ENCODE peak calls at places on chromosomes 4 and X, in seven cellular contexts. One of them, this sample, is unnamed. For H3K9me3, the result is how much of the 10 kb centered on the place peaks cover.

GRCh38 chr4:68373513-68373912 is 23.6 kb upstream of the YTHDC1 start:
- DNase-seq in cardiac muscle cell: peak
- DNase-seq in neuronal stem cell: peak
- DNase-seq in right lobe of liver: peak
- DNase-seq in fibroblast of lung: peak
- DNase-seq in endodermal cell: peak
- DNase-seq in GM23248: peak
- DNase-seq in this sample: peak

GRCh38 chr4:38131371-38132139 is 171.4 kb downstream of the PTTG2 start:
- DNase-seq in endodermal cell: peak
- DNase-seq in cardiac muscle cell: peak
- DNase-seq in fibroblast of lung: no peak
- DNase-seq in GM23248: no peak
- DNase-seq in right lobe of liver: no peak
- DNase-seq in neuronal stem cell: peak
- DNase-seq in this sample: no peak

GRCh38 chrX:107154787-107155620 is 36.4 kb upstream of the RBM41 start:
- DNase-seq in fibroblast of lung: peak
- DNase-seq in neuronal stem cell: no peak
- DNase-seq in cardiac muscle cell: no peak
- DNase-seq in GM23248: peak
- DNase-seq in right lobe of liver: no peak
- DNase-seq in endodermal cell: peak
- DNase-seq in this sample: no peak

GRCh38 chr4:54658321-54659093 is 750 bp downstream of the KIT start:
- DNase-seq in endodermal cell: peak
- DNase-seq in neuronal stem cell: peak
- DNase-seq in GM23248: peak
- DNase-seq in right lobe of liver: peak
- DNase-seq in fibroblast of lung: peak
- DNase-seq in cardiac muscle cell: peak
- DNase-seq in this sample: peak

GRCh38 chr4:14264437-14264836 is 636.9 kb upstream of the BOD1L1 start:
- DNase-seq in cardiac muscle cell: peak
- DNase-seq in GM23248: peak
- DNase-seq in fibroblast of lung: peak
- DNase-seq in neuronal stem cell: no peak
- DNase-seq in endodermal cell: peak
- DNase-seq in right lobe of liver: no peak
- DNase-seq in this sample: no peak

GRCh38 chr4:165606465-165607205 is 227.8 kb downstream of the CPE start:
- DNase-seq in GM23248: no peak
- DNase-seq in neuronal stem cell: no peak
- DNase-seq in right lobe of liver: no peak
- DNase-seq in fibroblast of lung: no peak
- DNase-seq in endodermal cell: no peak
- DNase-seq in cardiac muscle cell: no peak
- DNase-seq in this sample: no peak

GRCh38 chrX:135512508-135513139 is 7.8 kb upstream of the INTS6L start:
- DNase-seq in endodermal cell: no peak
- DNase-seq in GM23248: no peak
- DNase-seq in fibroblast of lung: no peak
- DNase-seq in neuronal stem cell: no peak
- DNase-seq in cardiac muscle cell: no peak
- DNase-seq in right lobe of liver: no peak
- DNase-seq in this sample: no peak

GRCh38 chr4:152382057-152382785 is 153.7 kb downstream of the FBXW7 start:
- DNase-seq in neuronal stem cell: no peak
- DNase-seq in right lobe of liver: no peak
- DNase-seq in fibroblast of lung: peak
- DNase-seq in cardiac muscle cell: peak
- DNase-seq in GM23248: peak
- DNase-seq in endodermal cell: no peak
- DNase-seq in this sample: no peak

GRCh38 chrX:156002517-156002916 is 5.0 kb downstream of the IL9R start:
- DNase-seq in right lobe of liver: no peak
- DNase-seq in GM23248: peak
- DNase-seq in endodermal cell: no peak
- DNase-seq in neuronal stem cell: no peak
- DNase-seq in cardiac muscle cell: no peak
- DNase-seq in fibroblast of lung: no peak
- DNase-seq in this sample: no peak

GRCh38 chrX:48487362-48487785 is 11.4 kb downstream of the FTSJ1 start:
- DNase-seq in endodermal cell: no peak
- DNase-seq in neuronal stem cell: no peak
- DNase-seq in GM23248: peak
- DNase-seq in fibroblast of lung: peak
- DNase-seq in cardiac muscle cell: peak
- DNase-seq in right lobe of liver: peak
- DNase-seq in this sample: no peak

GRCh38 chr4:182215171-182215570 is 28.0 kb upstream of the TENM3 start:
- DNase-seq in fibroblast of lung: no peak
- DNase-seq in neuronal stem cell: no peak
- DNase-seq in right lobe of liver: no peak
- DNase-seq in endodermal cell: no peak
- DNase-seq in GM23248: peak
- DNase-seq in cardiac muscle cell: no peak
- DNase-seq in this sample: no peak

GRCh38 chr4:155906554-155907247 is 3.2 kb downstream of the TDO2 start:
- DNase-seq in right lobe of liver: no peak
- DNase-seq in neuronal stem cell: no peak
- DNase-seq in fibroblast of lung: peak
- DNase-seq in cardiac muscle cell: peak
- DNase-seq in GM23248: peak
- DNase-seq in endodermal cell: no peak
- DNase-seq in this sample: no peak

GRCh38 chr4:137283737-137284136 is 248.6 kb downstream of the PCDH18 start:
- DNase-seq in GM23248: peak
- DNase-seq in cardiac muscle cell: peak
- DNase-seq in neuronal stem cell: no peak
- DNase-seq in fibroblast of lung: peak
- DNase-seq in endodermal cell: no peak
- DNase-seq in right lobe of liver: no peak
- DNase-seq in this sample: no peak

GRCh38 chr4:123444298-123444731 is 47.7 kb downstream of the SPRY1 start:
- DNase-seq in neuronal stem cell: peak
- DNase-seq in GM23248: no peak
- DNase-seq in endodermal cell: peak
- DNase-seq in fibroblast of lung: peak
- DNase-seq in cardiac muscle cell: peak
- DNase-seq in right lobe of liver: no peak
- DNase-seq in this sample: peak

GRCh38 chrX:1086444-1087409 is 125.7 kb downstream of the CRLF2 start:
- DNase-seq in right lobe of liver: peak
- DNase-seq in fibroblast of lung: no peak
- DNase-seq in GM23248: no peak
- DNase-seq in cardiac muscle cell: no peak
- DNase-seq in neuronal stem cell: no peak
- DNase-seq in endodermal cell: no peak
- DNase-seq in this sample: no peak

GRCh38 chr4:81807927-81808672 is 336.4 kb upstream of the RASGEF1B start:
- DNase-seq in GM23248: no peak
- DNase-seq in right lobe of liver: no peak
- DNase-seq in fibroblast of lung: peak
- DNase-seq in neuronal stem cell: no peak
- DNase-seq in cardiac muscle cell: peak
- DNase-seq in endodermal cell: no peak
- DNase-seq in this sample: no peak

GRCh38 chrX:134604701-134605271 is 53.5 kb downstream of the PLAC1 start:
- DNase-seq in neuronal stem cell: no peak
- DNase-seq in fibroblast of lung: peak
- DNase-seq in GM23248: peak
- DNase-seq in endodermal cell: no peak
- DNase-seq in cardiac muscle cell: peak
- DNase-seq in right lobe of liver: no peak
- DNase-seq in this sample: peak

GRCh38 chr4:140095694-140096482 is 58.1 kb downstream of the MAML3 start:
- DNase-seq in right lobe of liver: no peak
- DNase-seq in cardiac muscle cell: peak
- DNase-seq in neuronal stem cell: no peak
- DNase-seq in endodermal cell: peak
- DNase-seq in GM23248: peak
- DNase-seq in fibroblast of lung: peak
- DNase-seq in this sample: peak
- H3K27ac ChIP-seq in right lobe of liver: no peak
- H3K27ac ChIP-seq in cardiac muscle cell: peak
- H3K27ac ChIP-seq in neuronal stem cell: no peak
- H3K27ac ChIP-seq in endodermal cell: no peak
- H3K27ac ChIP-seq in GM23248: peak
- H3K27ac ChIP-seq in fibroblast of lung: peak
- H3K27ac ChIP-seq in this sample: peak

GRCh38 chrX:97907791-97908190 is 1024.1 kb downstream of the RPA4 start:
- DNase-seq in right lobe of liver: no peak
- DNase-seq in fibroblast of lung: no peak
- DNase-seq in GM23248: no peak
- DNase-seq in endodermal cell: no peak
- DNase-seq in cardiac muscle cell: no peak
- DNase-seq in neuronal stem cell: no peak
- DNase-seq in this sample: no peak

DNA sequence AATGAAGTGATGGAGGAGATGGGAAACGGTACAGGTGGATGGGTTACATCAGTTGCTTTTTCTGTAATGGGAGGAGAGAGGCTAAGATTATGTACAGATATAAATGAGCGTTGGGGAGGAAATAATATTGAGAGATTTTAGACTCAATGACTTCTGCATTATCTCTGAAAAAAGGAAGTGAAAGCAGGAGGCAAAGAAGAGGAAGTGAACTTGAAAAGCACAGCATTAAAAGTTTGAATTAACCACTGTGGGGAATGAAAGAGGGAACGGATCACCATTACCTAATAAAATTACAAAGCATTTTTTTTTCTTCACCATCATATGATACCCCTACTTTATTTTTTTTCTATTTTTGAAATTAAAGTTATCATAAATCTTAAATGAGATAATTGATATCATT is 1025.5 kb downstream of the RPA4 start:
- DNase-seq in endodermal cell: no peak
- DNase-seq in cardiac muscle cell: no peak
- DNase-seq in GM23248: no peak
- DNase-seq in fibroblast of lung: no peak
- DNase-seq in right lobe of liver: no peak
- DNase-seq in neuronal stem cell: no peak
- DNase-seq in this sample: no peak
- H3K9me3 ChIP-seq in endodermal cell: under half
- H3K9me3 ChIP-seq in cardiac muscle cell: under half
- H3K9me3 ChIP-seq in GM23248: under half
- H3K9me3 ChIP-seq in fibroblast of lung: under half
- H3K9me3 ChIP-seq in right lobe of liver: under half
- H3K9me3 ChIP-seq in neuronal stem cell: under half
- H3K9me3 ChIP-seq in this sample: under half

GRCh38 chr4:26636458-26636857 is 52.6 kb downstream of the TBC1D19 start:
- DNase-seq in neuronal stem cell: no peak
- DNase-seq in endodermal cell: no peak
- DNase-seq in fibroblast of lung: no peak
- DNase-seq in GM23248: no peak
- DNase-seq in cardiac muscle cell: no peak
- DNase-seq in right lobe of liver: no peak
- DNase-seq in this sample: no peak
- H3K4me3 ChIP-seq in neuronal stem cell: no peak
- H3K4me3 ChIP-seq in endodermal cell: no peak
- H3K4me3 ChIP-seq in fibroblast of lung: no peak
- H3K4me3 ChIP-seq in GM23248: no peak
- H3K4me3 ChIP-seq in cardiac muscle cell: no peak
- H3K4me3 ChIP-seq in right lobe of liver: no peak
- H3K4me3 ChIP-seq in this sample: no peak

GRCh38 chr4:128543726-128544125 is 256.1 kb upstream of the PGRMC2 start:
- DNase-seq in GM23248: no peak
- DNase-seq in neuronal stem cell: no peak
- DNase-seq in endodermal cell: no peak
- DNase-seq in cardiac muscle cell: no peak
- DNase-seq in right lobe of liver: no peak
- DNase-seq in fibroblast of lung: no peak
- DNase-seq in this sample: no peak
- H3K27ac ChIP-seq in GM23248: no peak
- H3K27ac ChIP-seq in neuronal stem cell: no peak
- H3K27ac ChIP-seq in endodermal cell: no peak
- H3K27ac ChIP-seq in cardiac muscle cell: no peak
- H3K27ac ChIP-seq in right lobe of liver: no peak
- H3K27ac ChIP-seq in fibroblast of lung: no peak
- H3K27ac ChIP-seq in this sample: no peak

GRCh38 chr4:8928074-8928473 is 56.4 kb upstream of the HMX1 start:
- DNase-seq in endodermal cell: no peak
- DNase-seq in fibroblast of lung: no peak
- DNase-seq in neuronal stem cell: no peak
- DNase-seq in right lobe of liver: no peak
- DNase-seq in cardiac muscle cell: no peak
- DNase-seq in GM23248: no peak
- DNase-seq in this sample: no peak
- H3K9me3 ChIP-seq in endodermal cell: under half
- H3K9me3 ChIP-seq in fibroblast of lung: under half
- H3K9me3 ChIP-seq in neuronal stem cell: under half
- H3K9me3 ChIP-seq in right lobe of liver: under half
- H3K9me3 ChIP-seq in cardiac muscle cell: under half
- H3K9me3 ChIP-seq in GM23248: under half
- H3K9me3 ChIP-seq in this sample: under half

This sample was measured in right cardiac atrium.